ENCODE peak calls at places on chromosome 22, in five cellular contexts. B is lower lobe of right lung, N is HCT116, P is psoas muscle, C is AG09309. Z is an unnamed sample.

GRCh38 chr22:23709107-23709506 is 18.3 kb downstream of the RGL4 start:
- DNase-seq in B (no peak), N (no peak), P (no peak), C (no peak), Z (no peak)

GRCh38 chr22:43754176-43754575 is 57.9 kb downstream of the EFCAB6 start:
- DNase-seq in B (no peak), N (no peak), P (no peak), C (no peak), Z (no peak)

GRCh38 chr22:41367039-41367679 is 14.6 kb upstream of the TEF start:
- DNase-seq in B (peak), N (peak), P (peak), C (peak), Z (peak)

GRCh38 chr22:46367707-46368191 is 32.2 kb downstream of the TRMU start:
- DNase-seq in B (peak), N (peak), P (peak), C (no peak), Z (peak)

GRCh38 chr22:47213571-47214230 is 451.3 kb downstream of the TBC1D22A start:
- DNase-seq in B (no peak), N (peak), P (no peak), C (no peak), Z (no peak)

GRCh38 chr22:50630376-50630775 is 2.4 kb upstream of the ARSA start:
- DNase-seq in B (no peak), N (no peak), P (no peak), C (no peak), Z (no peak)

GRCh38 chr22:30636226-30637077 is 871 bp downstream of the SLC35E4 start:
- DNase-seq in B (peak), N (no peak), P (peak), C (no peak), Z (no peak)

GRCh38 chr22:24005201-24005600 is at the start of gene GSTT4:
- DNase-seq in B (no peak), N (no peak), P (no peak), C (no peak), Z (no peak)

GRCh38 chr22:26679003-26679629 is 21.7 kb downstream of the MIAT start:
- DNase-seq in B (peak), N (peak), P (peak), C (no peak), Z (peak)

GRCh38 chr22:45413368-45414211 is at the start of the genes RIBC2 and SMC1B:
- DNase-seq in B (peak), N (peak), P (peak), C (no peak), Z (no peak)

GRCh38 chr22:50483977-50484853 is 2.4 kb upstream of the MIOX start:
- DNase-seq in B (no peak), N (no peak), P (no peak), C (no peak), Z (no peak)

GRCh38 chr22:24521791-24522245 is 26.7 kb downstream of the UPB1 start:
- DNase-seq in B (peak), N (peak), P (no peak), C (no peak), Z (peak)

GRCh38 chr22:31300896-31301295 is 8.6 kb upstream of the PIK3IP1 start:
- DNase-seq in B (no peak), N (no peak), P (no peak), C (no peak), Z (no peak)

GRCh38 chr22:17566776-17567175 is 3.5 kb downstream of the SLC25A18 start:
- DNase-seq in B (no peak), N (no peak), P (no peak), C (no peak), Z (no peak)

GRCh38 chr22:42820075-42820763 is 36.9 kb downstream of the ARFGAP3 start:
- DNase-seq in B (no peak), N (no peak), P (no peak), C (peak), Z (no peak)

DNA sequence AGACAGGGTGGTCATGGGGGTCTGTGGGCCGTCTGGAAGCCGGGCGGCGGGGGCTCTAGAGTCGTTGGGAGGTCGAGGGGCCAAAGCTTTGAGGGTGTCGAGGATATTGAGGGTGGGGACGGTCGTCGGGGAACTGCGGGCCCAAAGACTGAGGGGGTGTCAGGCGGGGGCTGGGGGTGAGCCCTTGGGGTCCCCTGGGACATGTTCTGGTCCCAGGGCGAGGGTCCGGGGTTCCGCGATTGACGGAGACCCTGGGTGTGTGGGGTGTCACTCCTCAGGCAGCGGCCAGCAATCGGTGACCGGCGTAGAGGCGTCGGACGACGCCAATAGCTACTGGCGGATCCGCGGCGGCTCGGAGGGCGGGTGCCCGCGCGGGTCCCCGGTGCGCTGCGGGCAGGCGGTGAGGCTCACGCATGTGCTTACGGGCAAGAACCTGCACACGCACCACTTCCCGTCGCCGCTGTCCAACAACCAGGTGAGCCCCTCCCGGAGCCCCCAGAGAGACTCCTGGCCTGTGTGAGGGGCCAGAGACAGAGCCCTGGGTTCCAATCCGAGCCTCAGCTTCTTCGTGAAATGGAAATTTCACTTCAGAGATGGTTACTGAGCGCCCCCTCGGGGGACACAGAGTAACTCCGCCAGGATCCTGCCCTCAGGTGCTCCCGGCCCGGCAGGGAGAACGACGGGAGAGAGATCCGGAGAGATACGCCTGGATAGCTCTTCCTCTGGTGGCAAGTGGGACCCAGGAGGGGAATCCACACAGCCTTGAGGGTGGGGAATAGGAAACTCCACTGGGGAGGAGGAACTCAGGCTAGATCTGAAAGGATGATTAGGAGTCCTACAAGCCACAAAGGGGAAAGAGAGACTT is 714 bp downstream of the SDF2L1 start:
- DNase-seq in B (peak), N (no peak), P (peak), C (no peak), Z (no peak)
- TF ChIP-seq CTCF in B (peak), N (peak), P (peak), C (peak), Z (peak)

GRCh38 chr22:19488884-19489843 is 9.4 kb downstream of the CDC45 start:
- DNase-seq in B (no peak), N (no peak), P (no peak), C (no peak), Z (no peak)
- TF ChIP-seq CTCF in B (no peak), N (no peak), P (no peak), C (no peak), Z (peak)

DNA sequence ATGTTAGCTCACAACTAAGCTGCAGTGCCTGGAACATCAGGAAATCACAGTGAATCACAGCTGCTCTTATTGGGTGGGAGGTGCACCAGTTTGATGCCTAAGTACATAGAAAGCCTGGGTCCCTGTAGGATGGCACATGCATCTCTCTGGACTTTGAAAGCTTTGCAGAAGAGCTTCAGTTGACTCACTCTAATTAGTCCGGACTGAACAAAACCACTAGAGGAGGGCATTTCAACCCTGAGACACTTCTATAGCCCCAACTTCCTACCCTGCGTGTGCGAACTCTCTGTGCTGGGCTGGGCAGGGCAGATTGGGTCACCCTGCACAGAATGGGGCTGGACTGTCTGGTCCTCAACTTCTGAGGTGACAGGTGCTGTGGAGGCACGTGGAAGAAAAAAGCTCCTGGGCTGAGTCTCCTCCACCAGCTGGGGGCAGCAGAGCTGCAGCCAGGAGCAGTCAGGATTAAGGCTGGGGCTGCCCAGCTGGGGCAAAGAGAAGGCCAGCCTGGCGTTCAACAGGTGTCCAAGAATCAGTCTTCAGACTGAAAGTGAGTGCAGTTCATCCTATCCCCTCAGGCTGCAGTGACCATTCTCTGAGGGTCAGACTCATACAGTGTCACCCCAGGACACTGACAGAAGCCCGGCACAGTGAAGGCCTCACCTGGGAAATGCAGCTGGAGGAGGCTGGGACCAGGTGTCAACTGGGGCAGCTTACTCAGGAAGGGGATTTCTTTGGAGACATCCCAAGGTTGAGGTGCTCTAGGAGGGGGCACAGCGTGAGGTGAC is 22.1 kb downstream of the GGTLC2 start:
- DNase-seq in B (peak), N (no peak), P (no peak), C (no peak), Z (peak)
- TF ChIP-seq CTCF in B (peak), N (peak), P (peak), C (peak), Z (peak)

GRCh38 chr22:36039125-36039524 is 10.5 kb upstream of the RBFOX2 start:
- DNase-seq in B (no peak), N (no peak), P (no peak), C (no peak), Z (no peak)

GRCh38 chr22:36042240-36042639 is 13.6 kb upstream of the RBFOX2 start:
- DNase-seq in B (no peak), N (no peak), P (no peak), C (no peak), Z (no peak)

GRCh38 chr22:36036167-36036624 is 7.6 kb upstream of the RBFOX2 start:
- DNase-seq in B (no peak), N (no peak), P (no peak), C (no peak), Z (no peak)

GRCh38 chr22:36032611-36033010 is 4.0 kb upstream of the RBFOX2 start:
- DNase-seq in B (no peak), N (no peak), P (no peak), C (no peak), Z (no peak)

GRCh38 chr22:36037102-36037758 is 8.6 kb upstream of the RBFOX2 start:
- DNase-seq in B (no peak), N (no peak), P (no peak), C (no peak), Z (no peak)
- TF ChIP-seq CTCF in B (no peak), N (no peak), P (no peak), C (no peak), Z (no peak)

GRCh38 chr22:37758698-37759097 is 49.0 kb upstream of the GCAT start:
- DNase-seq in B (no peak), N (no peak), P (no peak), C (no peak), Z (no peak)

GRCh38 chr22:37762389-37762836 is 45.3 kb upstream of the GCAT start:
- DNase-seq in B (no peak), N (no peak), P (no peak), C (no peak), Z (no peak)

GRCh38 chr22:37757663-37758062 is 50.1 kb upstream of the GCAT start:
- DNase-seq in B (no peak), N (no peak), P (no peak), C (no peak), Z (no peak)

GRCh38 chr22:37760152-37760551 is 47.6 kb upstream of the GCAT start:
- DNase-seq in B (no peak), N (no peak), P (no peak), C (no peak), Z (no peak)

GRCh38 chr22:37759281-37759680 is 48.5 kb upstream of the GCAT start:
- DNase-seq in B (no peak), N (no peak), P (no peak), C (no peak), Z (no peak)
- TF ChIP-seq CTCF in B (no peak), N (no peak), P (no peak), C (no peak), Z (no peak)